ENCODE peak calls at places on chromosomes 12 and 14, in five cellular contexts. One of them, this sample, is unnamed.

GRCh38 chr14:72472845-72473244 is 421.1 kb downstream of the DPF3 start:
- DNase-seq in GM13977: no peak
- DNase-seq in astrocyte: no peak
- DNase-seq in AG09319: no peak
- DNase-seq in HFF-Myc: no peak
- DNase-seq in this sample: no peak

GRCh38 chr14:105477659-105478623 is 3.3 kb downstream of the CRIP2 start:
- DNase-seq in HFF-Myc: no peak
- DNase-seq in GM13977: no peak
- DNase-seq in AG09319: no peak
- DNase-seq in astrocyte: no peak
- DNase-seq in this sample: no peak

GRCh38 chr12:65830305-65830704 is 6.0 kb downstream of the HMGA2 start:
- DNase-seq in GM13977: no peak
- DNase-seq in HFF-Myc: no peak
- DNase-seq in AG09319: no peak
- DNase-seq in astrocyte: no peak
- DNase-seq in this sample: no peak

GRCh38 chr12:62813031-62813829 is 121.7 kb downstream of the PPM1H start:
- DNase-seq in HFF-Myc: peak
- DNase-seq in GM13977: peak
- DNase-seq in AG09319: peak
- DNase-seq in astrocyte: peak
- DNase-seq in this sample: no peak

GRCh38 chr12:49296034-49296835 is 1.3 kb downstream of the PRPH start:
- DNase-seq in HFF-Myc: no peak
- DNase-seq in astrocyte: no peak
- DNase-seq in GM13977: peak
- DNase-seq in AG09319: no peak
- DNase-seq in this sample: no peak

GRCh38 chr12:113142173-113142885 is 6.8 kb upstream of the RASAL1 start:
- DNase-seq in HFF-Myc: no peak
- DNase-seq in AG09319: no peak
- DNase-seq in GM13977: no peak
- DNase-seq in astrocyte: no peak
- DNase-seq in this sample: no peak

GRCh38 chr14:71994416-71994815 is 62.2 kb downstream of the RGS6 start:
- DNase-seq in HFF-Myc: no peak
- DNase-seq in astrocyte: no peak
- DNase-seq in GM13977: no peak
- DNase-seq in AG09319: no peak
- DNase-seq in this sample: no peak

GRCh38 chr12:27163048-27163715 is 80.8 kb upstream of the C12orf71 start:
- DNase-seq in AG09319: no peak
- DNase-seq in HFF-Myc: no peak
- DNase-seq in astrocyte: peak
- DNase-seq in GM13977: no peak
- DNase-seq in this sample: no peak

GRCh38 chr12:26874501-26875296 is 41.7 kb upstream of the ITPR2 start:
- DNase-seq in AG09319: no peak
- DNase-seq in GM13977: peak
- DNase-seq in astrocyte: no peak
- DNase-seq in HFF-Myc: no peak
- DNase-seq in this sample: no peak

GRCh38 chr12:5493018-5493417 is 61.1 kb downstream of the NTF3 start:
- DNase-seq in HFF-Myc: no peak
- DNase-seq in AG09319: no peak
- DNase-seq in astrocyte: no peak
- DNase-seq in GM13977: no peak
- DNase-seq in this sample: no peak

GRCh38 chr12:64682572-64683277 is 72.4 kb downstream of the RASSF3 start:
- DNase-seq in astrocyte: peak
- DNase-seq in AG09319: no peak
- DNase-seq in GM13977: no peak
- DNase-seq in HFF-Myc: no peak
- DNase-seq in this sample: peak

GRCh38 chr12:106096376-106096775 is 42.4 kb downstream of the NUAK1 start:
- DNase-seq in AG09319: no peak
- DNase-seq in HFF-Myc: no peak
- DNase-seq in astrocyte: peak
- DNase-seq in GM13977: no peak
- DNase-seq in this sample: no peak

GRCh38 chr14:72519543-72519942 is 374.4 kb downstream of the DPF3 start:
- DNase-seq in GM13977: no peak
- DNase-seq in HFF-Myc: no peak
- DNase-seq in astrocyte: no peak
- DNase-seq in AG09319: no peak
- DNase-seq in this sample: no peak

GRCh38 chr12:53050426-53051057 is 677 bp downstream of the TNS2 start:
- DNase-seq in GM13977: no peak
- DNase-seq in astrocyte: no peak
- DNase-seq in HFF-Myc: no peak
- DNase-seq in AG09319: no peak
- DNase-seq in this sample: no peak

GRCh38 chr14:82854851-82855250 is 1321.2 kb upstream of the SEL1L start:
- DNase-seq in HFF-Myc: no peak
- DNase-seq in astrocyte: no peak
- DNase-seq in AG09319: no peak
- DNase-seq in GM13977: no peak
- DNase-seq in this sample: peak
- TF ChIP-seq CTCF in HFF-Myc: no peak
- TF ChIP-seq CTCF in astrocyte: no peak
- TF ChIP-seq CTCF in AG09319: no peak
- TF ChIP-seq CTCF in GM13977: no peak
- TF ChIP-seq CTCF in this sample: no peak

DNA sequence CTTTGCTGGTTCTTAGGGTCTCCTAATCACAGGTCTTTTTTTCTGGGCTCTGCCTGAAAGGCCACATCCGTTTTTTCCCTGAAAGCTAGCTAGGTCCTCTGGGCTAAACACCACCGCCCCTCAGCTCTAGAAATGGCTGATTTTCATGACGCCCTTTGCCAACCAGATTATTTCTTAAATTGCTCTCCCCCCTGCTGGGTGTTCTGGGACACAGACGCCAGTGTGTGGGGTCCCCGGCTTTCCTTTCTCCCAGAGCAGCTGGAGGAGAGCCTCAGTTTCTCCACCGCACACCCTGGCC is 45.3 kb upstream of the ATP23 start:
- DNase-seq in HFF-Myc: no peak
- DNase-seq in GM13977: no peak
- DNase-seq in AG09319: no peak
- DNase-seq in astrocyte: no peak
- DNase-seq in this sample: no peak
- TF ChIP-seq CTCF in HFF-Myc: no peak
- TF ChIP-seq CTCF in GM13977: no peak
- TF ChIP-seq CTCF in AG09319: no peak
- TF ChIP-seq CTCF in astrocyte: no peak
- TF ChIP-seq CTCF in this sample: no peak

DNA sequence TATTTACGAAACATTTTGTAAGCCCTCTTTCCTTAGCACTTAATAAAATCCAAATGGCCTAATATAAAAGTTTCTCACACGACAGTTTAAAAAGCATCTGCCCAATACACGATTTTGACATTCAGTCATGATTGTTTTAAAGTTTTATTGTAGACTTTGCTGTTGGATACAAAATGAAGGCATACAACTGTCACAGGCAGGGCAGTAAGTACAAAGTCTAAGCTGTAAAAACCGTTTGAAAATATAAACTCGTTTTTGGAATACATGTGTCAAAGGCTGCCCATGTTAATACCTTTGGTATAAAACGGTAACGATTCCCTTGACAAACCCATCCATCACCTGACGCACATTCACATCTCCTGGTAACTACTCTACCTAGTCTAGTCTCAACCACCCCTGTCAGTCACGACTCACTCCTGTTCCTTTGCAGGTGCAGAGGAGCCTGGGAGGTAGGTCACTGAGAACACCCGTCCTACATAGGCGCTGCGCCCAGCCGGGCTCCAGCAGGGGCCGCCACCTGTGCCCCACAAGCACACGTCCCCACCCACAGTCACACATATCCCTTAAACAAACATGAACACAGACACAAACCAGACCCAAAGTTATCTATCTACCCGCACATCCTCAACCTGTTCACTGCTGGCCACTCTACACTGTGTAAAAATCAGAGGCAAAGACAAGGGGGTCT is 27.1 kb downstream of the KCTD10 start:
- DNase-seq in GM13977: no peak
- DNase-seq in astrocyte: no peak
- DNase-seq in HFF-Myc: no peak
- DNase-seq in AG09319: no peak
- DNase-seq in this sample: no peak
- TF ChIP-seq CTCF in GM13977: no peak
- TF ChIP-seq CTCF in astrocyte: no peak
- TF ChIP-seq CTCF in HFF-Myc: peak
- TF ChIP-seq CTCF in AG09319: no peak
- TF ChIP-seq CTCF in this sample: peak

GRCh38 chr14:96564389-96564788 is 62.2 kb downstream of the PAPOLA start:
- DNase-seq in AG09319: no peak
- DNase-seq in HFF-Myc: no peak
- DNase-seq in astrocyte: no peak
- DNase-seq in GM13977: no peak
- DNase-seq in this sample: no peak
- TF ChIP-seq CTCF in AG09319: no peak
- TF ChIP-seq CTCF in HFF-Myc: no peak
- TF ChIP-seq CTCF in astrocyte: no peak
- TF ChIP-seq CTCF in GM13977: no peak
- TF ChIP-seq CTCF in this sample: no peak

GRCh38 chr14:82710257-82710841 is 1176.7 kb upstream of the SEL1L start:
- DNase-seq in astrocyte: peak
- DNase-seq in GM13977: peak
- DNase-seq in AG09319: peak
- DNase-seq in HFF-Myc: peak
- DNase-seq in this sample: peak
- TF ChIP-seq CTCF in astrocyte: peak
- TF ChIP-seq CTCF in GM13977: peak
- TF ChIP-seq CTCF in AG09319: peak
- TF ChIP-seq CTCF in HFF-Myc: peak
- TF ChIP-seq CTCF in this sample: peak

DNA sequence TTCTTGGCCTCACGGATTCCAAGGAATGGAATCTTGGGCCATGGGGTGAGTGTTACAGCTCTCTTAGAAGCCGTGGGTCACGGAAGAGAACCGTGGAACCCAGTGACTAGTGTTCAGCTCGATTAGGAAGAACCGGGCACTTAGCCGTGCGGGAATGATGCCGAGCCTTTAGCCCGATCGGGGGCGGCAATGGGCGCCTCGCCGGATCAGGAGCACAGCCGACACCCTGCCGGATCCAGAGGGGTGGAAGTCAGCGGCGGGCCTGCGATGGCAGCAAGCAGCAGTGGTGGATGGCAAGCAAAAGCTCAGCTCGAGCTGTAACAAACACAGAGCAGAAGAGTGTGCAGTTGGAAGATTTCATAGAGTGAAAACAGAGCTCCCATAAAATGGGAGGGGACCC is 21.1 kb upstream of the ULK1 start:
- DNase-seq in GM13977: no peak
- DNase-seq in HFF-Myc: no peak
- DNase-seq in astrocyte: no peak
- DNase-seq in AG09319: no peak
- DNase-seq in this sample: no peak
- TF ChIP-seq CTCF in GM13977: no peak
- TF ChIP-seq CTCF in HFF-Myc: no peak
- TF ChIP-seq CTCF in astrocyte: no peak
- TF ChIP-seq CTCF in AG09319: no peak
- TF ChIP-seq CTCF in this sample: no peak

DNA sequence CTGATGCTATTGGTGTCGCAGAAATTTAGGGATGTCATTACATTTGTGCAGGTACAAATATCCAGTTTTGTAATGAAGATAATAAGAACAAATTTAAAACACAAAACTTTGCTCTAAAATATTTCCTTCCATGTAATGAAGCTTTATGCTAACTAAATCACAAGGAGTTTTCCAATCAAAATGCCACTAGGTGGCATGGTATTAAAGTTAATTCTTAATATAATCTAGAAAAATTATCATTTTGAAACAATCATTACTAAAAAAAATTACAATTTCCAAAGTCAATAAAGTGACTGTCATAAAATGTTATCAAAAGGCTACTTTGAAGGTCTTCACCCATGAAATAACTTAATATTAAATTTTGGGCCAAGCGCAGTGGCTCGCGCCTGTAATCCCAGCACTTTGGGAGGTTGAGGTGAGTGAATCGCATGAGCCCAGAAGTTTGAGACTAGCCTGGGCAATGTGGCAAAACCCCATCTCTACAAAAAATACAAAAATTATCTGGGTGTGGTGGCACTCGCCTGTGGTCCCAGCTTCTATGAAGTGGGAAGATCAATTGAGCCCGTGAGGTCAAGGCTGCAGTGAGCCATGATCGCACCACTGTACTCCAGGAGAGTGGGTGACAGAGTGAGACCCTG is 77.4 kb downstream of the KIF21A start:
- DNase-seq in HFF-Myc: no peak
- DNase-seq in AG09319: no peak
- DNase-seq in astrocyte: no peak
- DNase-seq in GM13977: no peak
- DNase-seq in this sample: no peak
- TF ChIP-seq CTCF in HFF-Myc: no peak
- TF ChIP-seq CTCF in AG09319: no peak
- TF ChIP-seq CTCF in astrocyte: peak
- TF ChIP-seq CTCF in GM13977: no peak
- TF ChIP-seq CTCF in this sample: no peak

DNA sequence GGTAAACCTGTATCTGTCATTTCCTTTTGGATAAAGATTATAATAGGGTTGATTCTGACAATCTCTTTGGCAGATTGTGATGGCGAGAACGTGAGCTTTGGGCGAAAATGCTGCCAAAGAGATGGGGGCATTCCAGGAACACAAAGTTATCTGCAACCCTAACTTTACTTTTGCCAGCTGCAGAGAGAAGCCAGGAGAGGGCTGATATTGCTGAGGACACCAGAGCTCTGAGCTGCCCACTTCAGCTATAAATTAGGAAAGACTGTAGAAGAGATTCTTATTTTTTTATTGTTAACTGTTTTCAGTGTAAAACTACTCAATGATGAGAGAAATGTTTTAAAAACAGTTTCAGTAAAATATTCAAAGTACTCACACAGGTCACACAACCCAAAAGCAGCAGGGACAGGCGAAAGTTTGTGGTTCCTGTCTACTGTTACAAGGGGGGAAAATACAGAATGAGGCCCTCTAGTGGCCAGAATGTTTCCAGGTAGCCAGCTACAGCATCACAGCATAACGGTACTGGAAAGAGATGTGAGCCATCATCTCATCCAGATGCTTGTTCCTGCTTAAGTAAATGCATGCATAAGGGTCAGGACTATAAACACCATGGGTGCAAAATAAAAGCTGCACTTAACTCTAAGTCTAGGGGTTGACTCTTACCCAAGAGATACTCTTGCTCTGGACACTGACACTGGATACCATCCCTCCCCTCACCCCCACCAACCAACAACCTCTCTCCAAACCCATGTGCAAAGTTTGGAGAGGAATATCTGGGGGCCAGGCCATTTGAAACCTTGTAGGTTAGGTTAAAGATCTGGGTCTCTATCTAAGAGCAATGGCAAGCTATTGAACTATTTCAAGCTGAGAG is 498.4 kb downstream of the RMST start:
- DNase-seq in AG09319: no peak
- DNase-seq in astrocyte: peak
- DNase-seq in GM13977: peak
- DNase-seq in HFF-Myc: no peak
- DNase-seq in this sample: no peak
- TF ChIP-seq CTCF in AG09319: peak
- TF ChIP-seq CTCF in astrocyte: peak
- TF ChIP-seq CTCF in GM13977: peak
- TF ChIP-seq CTCF in HFF-Myc: peak
- TF ChIP-seq CTCF in this sample: peak

This sample was measured in retinal pigment epithelial cell.